ENCODE peak calls at places on chromosomes 13 and 19, in ten cellular contexts. One of them, this sample, is unnamed.

GRCh38 chr19:18208098-18208951 is 4.5 kb upstream of the RAB3A start:
- DNase-seq in SK-N-SH: peak
- DNase-seq in endodermal cell: peak
- DNase-seq in OCI-LY7: peak
- DNase-seq in lower leg skin: no peak
- DNase-seq in cardiac fibroblast: peak
- DNase-seq in HFFc6: peak
- DNase-seq in astrocyte of the spinal cord: no peak
- DNase-seq in lower lobe of right lung: peak
- DNase-seq in kidney epithelial cell: no peak
- DNase-seq in this sample: no peak

GRCh38 chr13:33274264-33274663 is 11.3 kb downstream of the STARD13 start:
- DNase-seq in endodermal cell: no peak
- DNase-seq in cardiac fibroblast: peak
- DNase-seq in HFFc6: no peak
- DNase-seq in lower leg skin: no peak
- DNase-seq in astrocyte of the spinal cord: no peak
- DNase-seq in kidney epithelial cell: no peak
- DNase-seq in lower lobe of right lung: no peak
- DNase-seq in OCI-LY7: no peak
- DNase-seq in SK-N-SH: no peak
- DNase-seq in this sample: no peak

GRCh38 chr13:67013709-67014108 is 216.4 kb downstream of the PCDH9 start:
- DNase-seq in HFFc6: no peak
- DNase-seq in OCI-LY7: no peak
- DNase-seq in astrocyte of the spinal cord: no peak
- DNase-seq in kidney epithelial cell: no peak
- DNase-seq in lower lobe of right lung: no peak
- DNase-seq in lower leg skin: no peak
- DNase-seq in SK-N-SH: no peak
- DNase-seq in endodermal cell: no peak
- DNase-seq in cardiac fibroblast: no peak
- DNase-seq in this sample: no peak

GRCh38 chr19:5450482-5450881 is 4.7 kb upstream of the ZNRF4 start:
- DNase-seq in endodermal cell: no peak
- DNase-seq in HFFc6: no peak
- DNase-seq in kidney epithelial cell: no peak
- DNase-seq in astrocyte of the spinal cord: no peak
- DNase-seq in lower lobe of right lung: no peak
- DNase-seq in OCI-LY7: no peak
- DNase-seq in lower leg skin: no peak
- DNase-seq in cardiac fibroblast: no peak
- DNase-seq in SK-N-SH: no peak
- DNase-seq in this sample: no peak

GRCh38 chr19:38921420-38922274 is 8.9 kb downstream of the SARS2 start:
- DNase-seq in SK-N-SH: no peak
- DNase-seq in endodermal cell: peak
- DNase-seq in astrocyte of the spinal cord: no peak
- DNase-seq in lower lobe of right lung: no peak
- DNase-seq in OCI-LY7: no peak
- DNase-seq in cardiac fibroblast: no peak
- DNase-seq in kidney epithelial cell: no peak
- DNase-seq in HFFc6: no peak
- DNase-seq in lower leg skin: no peak
- DNase-seq in this sample: no peak

GRCh38 chr19:19657397-19657783 is 6.1 kb downstream of the ATP13A1 start:
- DNase-seq in lower leg skin: no peak
- DNase-seq in astrocyte of the spinal cord: no peak
- DNase-seq in cardiac fibroblast: no peak
- DNase-seq in OCI-LY7: no peak
- DNase-seq in kidney epithelial cell: no peak
- DNase-seq in lower lobe of right lung: no peak
- DNase-seq in HFFc6: no peak
- DNase-seq in endodermal cell: no peak
- DNase-seq in SK-N-SH: peak
- DNase-seq in this sample: no peak

GRCh38 chr19:56111601-56112312 is 9.3 kb downstream of the ZNF787 start:
- DNase-seq in OCI-LY7: no peak
- DNase-seq in kidney epithelial cell: no peak
- DNase-seq in astrocyte of the spinal cord: no peak
- DNase-seq in SK-N-SH: peak
- DNase-seq in cardiac fibroblast: no peak
- DNase-seq in endodermal cell: no peak
- DNase-seq in lower leg skin: no peak
- DNase-seq in HFFc6: no peak
- DNase-seq in lower lobe of right lung: peak
- DNase-seq in this sample: peak

GRCh38 chr19:18941628-18942354 is 774 bp upstream of the HOMER3 start:
- DNase-seq in HFFc6: no peak
- DNase-seq in SK-N-SH: peak
- DNase-seq in astrocyte of the spinal cord: no peak
- DNase-seq in lower lobe of right lung: no peak
- DNase-seq in kidney epithelial cell: no peak
- DNase-seq in lower leg skin: no peak
- DNase-seq in cardiac fibroblast: no peak
- DNase-seq in endodermal cell: peak
- DNase-seq in OCI-LY7: no peak
- DNase-seq in this sample: no peak

GRCh38 chr19:38744298-38744681 is at the start of gene CAPN12:
- DNase-seq in cardiac fibroblast: no peak
- DNase-seq in endodermal cell: peak
- DNase-seq in astrocyte of the spinal cord: no peak
- DNase-seq in HFFc6: no peak
- DNase-seq in OCI-LY7: no peak
- DNase-seq in lower leg skin: no peak
- DNase-seq in kidney epithelial cell: no peak
- DNase-seq in SK-N-SH: no peak
- DNase-seq in lower lobe of right lung: no peak
- DNase-seq in this sample: no peak

GRCh38 chr13:59677430-59677829 is 486.3 kb downstream of the DIAPH3 start:
- DNase-seq in astrocyte of the spinal cord: no peak
- DNase-seq in lower leg skin: no peak
- DNase-seq in endodermal cell: no peak
- DNase-seq in SK-N-SH: no peak
- DNase-seq in kidney epithelial cell: no peak
- DNase-seq in HFFc6: no peak
- DNase-seq in cardiac fibroblast: no peak
- DNase-seq in OCI-LY7: no peak
- DNase-seq in lower lobe of right lung: no peak
- DNase-seq in this sample: no peak

DNA sequence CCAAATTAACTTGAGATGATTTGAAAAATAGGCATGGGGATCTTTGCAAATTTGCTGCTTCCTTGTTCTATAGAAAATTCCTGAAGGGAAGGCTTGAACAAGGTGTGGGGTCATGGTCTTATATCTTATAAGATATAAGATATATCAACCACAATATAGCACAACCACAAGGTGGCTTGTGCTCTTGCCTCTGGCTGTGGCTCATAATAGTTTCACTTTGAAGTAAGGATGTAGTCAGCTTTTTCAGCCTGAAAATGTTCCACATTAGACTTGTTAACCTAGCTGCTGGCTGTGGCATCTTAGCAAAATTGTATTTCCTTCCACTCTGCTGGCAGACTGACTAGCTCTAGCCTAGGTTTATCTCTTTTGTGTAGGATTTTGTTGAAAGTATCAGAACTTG is 169.7 kb downstream of the KLF5 start:
- DNase-seq in OCI-LY7: no peak
- DNase-seq in lower leg skin: no peak
- DNase-seq in cardiac fibroblast: peak
- DNase-seq in SK-N-SH: no peak
- DNase-seq in kidney epithelial cell: no peak
- DNase-seq in astrocyte of the spinal cord: peak
- DNase-seq in endodermal cell: no peak
- DNase-seq in lower lobe of right lung: no peak
- DNase-seq in HFFc6: peak
- DNase-seq in this sample: no peak
- TF ChIP-seq CTCF in OCI-LY7: no peak
- TF ChIP-seq CTCF in lower leg skin: no peak
- TF ChIP-seq CTCF in cardiac fibroblast: no peak
- TF ChIP-seq CTCF in SK-N-SH: peak
- TF ChIP-seq CTCF in kidney epithelial cell: no peak
- TF ChIP-seq CTCF in astrocyte of the spinal cord: peak
- TF ChIP-seq CTCF in endodermal cell: peak
- TF ChIP-seq CTCF in lower lobe of right lung: no peak
- TF ChIP-seq CTCF in HFFc6: peak
- TF ChIP-seq CTCF in this sample: no peak

GRCh38 chr19:41936961-41937360 is 8.7 kb upstream of the ERFL start:
- DNase-seq in HFFc6: no peak
- DNase-seq in OCI-LY7: no peak
- DNase-seq in endodermal cell: peak
- DNase-seq in lower leg skin: no peak
- DNase-seq in astrocyte of the spinal cord: no peak
- DNase-seq in SK-N-SH: no peak
- DNase-seq in lower lobe of right lung: no peak
- DNase-seq in kidney epithelial cell: no peak
- DNase-seq in cardiac fibroblast: no peak
- DNase-seq in this sample: no peak

GRCh38 chr19:41936416-41936850 is 8.2 kb upstream of the ERFL start:
- DNase-seq in OCI-LY7: no peak
- DNase-seq in astrocyte of the spinal cord: no peak
- DNase-seq in kidney epithelial cell: no peak
- DNase-seq in SK-N-SH: no peak
- DNase-seq in HFFc6: peak
- DNase-seq in lower leg skin: no peak
- DNase-seq in lower lobe of right lung: no peak
- DNase-seq in cardiac fibroblast: peak
- DNase-seq in endodermal cell: no peak
- DNase-seq in this sample: no peak

GRCh38 chr19:41939861-41940442 is 11.7 kb upstream of the ERFL start:
- DNase-seq in OCI-LY7: peak
- DNase-seq in lower leg skin: no peak
- DNase-seq in cardiac fibroblast: no peak
- DNase-seq in endodermal cell: peak
- DNase-seq in astrocyte of the spinal cord: no peak
- DNase-seq in SK-N-SH: peak
- DNase-seq in HFFc6: no peak
- DNase-seq in kidney epithelial cell: no peak
- DNase-seq in lower lobe of right lung: peak
- DNase-seq in this sample: no peak

GRCh38 chr19:41937525-41937924 is 9.3 kb upstream of the ERFL start:
- DNase-seq in lower lobe of right lung: no peak
- DNase-seq in SK-N-SH: no peak
- DNase-seq in OCI-LY7: peak
- DNase-seq in lower leg skin: no peak
- DNase-seq in kidney epithelial cell: no peak
- DNase-seq in HFFc6: no peak
- DNase-seq in endodermal cell: peak
- DNase-seq in cardiac fibroblast: no peak
- DNase-seq in astrocyte of the spinal cord: no peak
- DNase-seq in this sample: no peak

DNA sequence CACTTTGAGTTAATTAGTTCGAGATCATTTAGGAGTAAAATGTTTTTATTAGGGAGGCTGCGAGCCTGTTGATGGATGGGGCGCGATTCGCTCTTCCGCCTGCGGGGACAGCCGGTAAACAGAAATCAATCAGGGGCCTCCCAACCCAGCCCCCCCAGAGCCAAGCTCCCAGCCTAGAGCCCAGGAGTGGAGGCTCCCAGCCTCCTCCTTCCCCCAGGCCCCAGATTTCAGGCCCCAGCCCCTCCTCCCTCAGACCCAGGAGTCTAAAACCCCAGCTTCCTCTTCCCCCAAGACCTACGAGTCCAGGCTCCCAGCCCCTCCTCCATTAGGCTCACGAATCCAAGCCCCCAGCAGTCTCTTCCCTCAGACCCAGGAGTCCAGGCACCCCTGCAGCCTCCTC is 9.7 kb upstream of the ERFL start:
- DNase-seq in astrocyte of the spinal cord: no peak
- DNase-seq in lower lobe of right lung: no peak
- DNase-seq in kidney epithelial cell: no peak
- DNase-seq in OCI-LY7: no peak
- DNase-seq in HFFc6: no peak
- DNase-seq in lower leg skin: no peak
- DNase-seq in cardiac fibroblast: no peak
- DNase-seq in SK-N-SH: peak
- DNase-seq in endodermal cell: peak
- DNase-seq in this sample: no peak
- TF ChIP-seq CTCF in astrocyte of the spinal cord: no peak
- TF ChIP-seq CTCF in lower lobe of right lung: no peak
- TF ChIP-seq CTCF in kidney epithelial cell: no peak
- TF ChIP-seq CTCF in OCI-LY7: no peak
- TF ChIP-seq CTCF in HFFc6: peak
- TF ChIP-seq CTCF in lower leg skin: no peak
- TF ChIP-seq CTCF in cardiac fibroblast: no peak
- TF ChIP-seq CTCF in SK-N-SH: peak
- TF ChIP-seq CTCF in endodermal cell: peak
- TF ChIP-seq CTCF in this sample: no peak

GRCh38 chr13:24253520-24254150 is 55.7 kb upstream of the C1QTNF9 start:
- DNase-seq in HFFc6: no peak
- DNase-seq in lower leg skin: no peak
- DNase-seq in SK-N-SH: no peak
- DNase-seq in kidney epithelial cell: no peak
- DNase-seq in cardiac fibroblast: no peak
- DNase-seq in lower lobe of right lung: no peak
- DNase-seq in endodermal cell: no peak
- DNase-seq in astrocyte of the spinal cord: no peak
- DNase-seq in OCI-LY7: no peak
- DNase-seq in this sample: no peak
- TF ChIP-seq CTCF in HFFc6: no peak
- TF ChIP-seq CTCF in lower leg skin: no peak
- TF ChIP-seq CTCF in SK-N-SH: no peak
- TF ChIP-seq CTCF in kidney epithelial cell: no peak
- TF ChIP-seq CTCF in cardiac fibroblast: no peak
- TF ChIP-seq CTCF in lower lobe of right lung: no peak
- TF ChIP-seq CTCF in endodermal cell: no peak
- TF ChIP-seq CTCF in astrocyte of the spinal cord: no peak
- TF ChIP-seq CTCF in OCI-LY7: no peak
- TF ChIP-seq CTCF in this sample: no peak

GRCh38 chr19:42428676-42429075 is 1.5 kb upstream of the LIPE start:
- DNase-seq in endodermal cell: no peak
- DNase-seq in lower leg skin: no peak
- DNase-seq in lower lobe of right lung: no peak
- DNase-seq in astrocyte of the spinal cord: no peak
- DNase-seq in SK-N-SH: no peak
- DNase-seq in kidney epithelial cell: no peak
- DNase-seq in HFFc6: no peak
- DNase-seq in cardiac fibroblast: no peak
- DNase-seq in OCI-LY7: no peak
- DNase-seq in this sample: no peak

GRCh38 chr19:42431486-42431885 is 4.3 kb upstream of the LIPE start:
- DNase-seq in cardiac fibroblast: no peak
- DNase-seq in lower lobe of right lung: no peak
- DNase-seq in kidney epithelial cell: no peak
- DNase-seq in HFFc6: no peak
- DNase-seq in lower leg skin: no peak
- DNase-seq in endodermal cell: no peak
- DNase-seq in OCI-LY7: no peak
- DNase-seq in astrocyte of the spinal cord: no peak
- DNase-seq in SK-N-SH: no peak
- DNase-seq in this sample: no peak

GRCh38 chr19:42435316-42435715 is 7.4 kb downstream of the CXCL17 start:
- DNase-seq in astrocyte of the spinal cord: no peak
- DNase-seq in lower lobe of right lung: no peak
- DNase-seq in HFFc6: no peak
- DNase-seq in cardiac fibroblast: no peak
- DNase-seq in lower leg skin: no peak
- DNase-seq in endodermal cell: no peak
- DNase-seq in OCI-LY7: no peak
- DNase-seq in kidney epithelial cell: no peak
- DNase-seq in SK-N-SH: no peak
- DNase-seq in this sample: no peak

GRCh38 chr19:42436006-42436405 is 6.7 kb downstream of the CXCL17 start:
- DNase-seq in kidney epithelial cell: no peak
- DNase-seq in astrocyte of the spinal cord: no peak
- DNase-seq in OCI-LY7: no peak
- DNase-seq in endodermal cell: no peak
- DNase-seq in SK-N-SH: no peak
- DNase-seq in HFFc6: no peak
- DNase-seq in cardiac fibroblast: peak
- DNase-seq in lower leg skin: no peak
- DNase-seq in lower lobe of right lung: no peak
- DNase-seq in this sample: no peak

GRCh38 chr19:42433503-42434260 is 6.5 kb upstream of the LIPE start:
- DNase-seq in endodermal cell: peak
- DNase-seq in lower leg skin: peak
- DNase-seq in astrocyte of the spinal cord: peak
- DNase-seq in SK-N-SH: no peak
- DNase-seq in cardiac fibroblast: peak
- DNase-seq in lower lobe of right lung: peak
- DNase-seq in HFFc6: peak
- DNase-seq in OCI-LY7: peak
- DNase-seq in kidney epithelial cell: no peak
- DNase-seq in this sample: no peak
- TF ChIP-seq CTCF in endodermal cell: peak
- TF ChIP-seq CTCF in lower leg skin: peak
- TF ChIP-seq CTCF in astrocyte of the spinal cord: peak
- TF ChIP-seq CTCF in SK-N-SH: peak
- TF ChIP-seq CTCF in cardiac fibroblast: peak
- TF ChIP-seq CTCF in lower lobe of right lung: peak
- TF ChIP-seq CTCF in HFFc6: peak
- TF ChIP-seq CTCF in OCI-LY7: peak
- TF ChIP-seq CTCF in kidney epithelial cell: peak
- TF ChIP-seq CTCF in this sample: peak